ENCODE peak calls at places on chromosomes 11 and 22, in eight cellular contexts. A, T, J, G, U, W, B and L are unnamed samples.

GRCh38 chr11:12377106-12377823 is at the start of gene PARVA:
- DNase-seq in U (no peak), A (peak; percentile 65), B (peak; percentile 42), W (no peak), J (peak; percentile 51), G (no peak), T (no peak), L (peak; percentile 88)

GRCh38 chr11:68749061-68749491 is 2.2 kb downstream of the TESMIN start:
- DNase-seq in J (no peak), A (no peak), W (no peak), B (no peak), T (no peak), G (no peak), U (no peak), L (no peak)

GRCh38 chr22:45884201-45885067 is 92.5 kb downstream of the WNT7B start:
- DNase-seq in T (no peak), U (no peak), W (no peak), J (no peak), G (peak; percentile 39), B (no peak), A (no peak), L (peak; percentile 58)

GRCh38 chr11:129298990-129299389 is 76.7 kb upstream of the BARX2 start:
- DNase-seq in T (no peak), B (no peak), G (no peak), A (no peak), W (no peak), J (no peak), U (no peak), L (no peak)

GRCh38 chr11:31870609-31871309 is 59.6 kb upstream of the PAX6 start:
- DNase-seq in T (no peak), W (no peak), A (peak; percentile 32), J (peak; percentile 40), U (peak; percentile 61), B (peak; percentile 44), G (no peak), L (no peak)

GRCh38 chr22:36891646-36892045 is 21.8 kb upstream of the CSF2RB start:
- DNase-seq in A (no peak), U (no peak), W (no peak), G (no peak), J (no peak), B (no peak), T (no peak), L (no peak)

GRCh38 chr11:2748061-2748813 is 48.4 kb upstream of the KCNQ1OT1 start:
- DNase-seq in J (no peak), U (no peak), B (no peak), G (peak; percentile 45), T (no peak), A (no peak), W (no peak), L (peak; percentile 45)

GRCh38 chr11:66068923-66069714 is 953 bp upstream of the PACS1 start:
- DNase-seq in U (peak; percentile 38), J (peak; percentile 66), B (no peak), W (no peak), T (no peak), A (no peak), G (peak; percentile 77), L (no peak)

GRCh38 chr22:47575291-47575690 is 812.8 kb downstream of the TBC1D22A start:
- DNase-seq in U (no peak), G (peak; percentile 8), J (no peak), A (no peak), B (no peak), T (no peak), W (no peak), L (no peak)

GRCh38 chr11:58493676-58494075 is 14.2 kb downstream of the OR5B21 start:
- DNase-seq in J (no peak), A (no peak), G (no peak), W (no peak), T (no peak), U (no peak), B (no peak), L (no peak)

GRCh38 chr11:60700689-60701508 is 1.5 kb downstream of the MS4A8 start:
- DNase-seq in U (peak; percentile 44), B (no peak), A (peak; percentile 37), G (no peak), T (no peak), J (no peak), W (no peak), L (no peak)

GRCh38 chr11:68076371-68077042 is 37.7 kb downstream of the TCIRG1 start:
- DNase-seq in U (no peak), A (no peak), J (no peak), G (no peak), B (no peak), W (no peak), T (no peak), L (no peak)

GRCh38 chr11:1070594-1071462 is 3.8 kb upstream of the MUC2 start:
- DNase-seq in T (no peak), G (peak; percentile 55), B (no peak), U (no peak), W (no peak), J (no peak), A (no peak), L (peak; percentile 40)

GRCh38 chr11:60925685-60926267 is 1.5 kb downstream of the TMEM132A start:
- DNase-seq in G (no peak), J (no peak), W (no peak), T (no peak), U (peak; percentile 65), A (no peak), B (no peak), L (no peak)

GRCh38 chr11:109421981-109422590 is at the start of gene C11orf87:
- DNase-seq in J (no peak), A (no peak), W (no peak), U (peak; percentile 11), B (peak; percentile 68), G (no peak), T (no peak), L (no peak)

GRCh38 chr22:20839837-20840645 is 18.6 kb downstream of the PI4KA start:
- DNase-seq in T (no peak), W (no peak), J (no peak), B (no peak), U (no peak), G (no peak), A (no peak), L (no peak)

GRCh38 chr22:25282671-25283561 is 63.5 kb downstream of the CRYBB2 start:
- DNase-seq in U (no peak), A (no peak), W (no peak), G (no peak), J (no peak), B (no peak), T (no peak), L (no peak)

GRCh38 chr11:91871791-91872190 is 352.8 kb upstream of the FAT3 start:
- DNase-seq in B (no peak), W (no peak), J (no peak), T (no peak), U (no peak), A (no peak), G (no peak), L (no peak)

GRCh38 chr22:49747705-49748104 is 80.0 kb downstream of the BRD1 start:
- DNase-seq in W (no peak), G (no peak), U (no peak), A (no peak), J (no peak), B (no peak), T (no peak), L (no peak)

GRCh38 chr22:20940904-20941385 is 23.7 kb downstream of the CRKL start:
- DNase-seq in B (peak; percentile 4), J (no peak), U (no peak), T (no peak), A (no peak), G (no peak), W (no peak), L (peak; percentile 35)

GRCh38 chr11:70265341-70265740 is 5.1 kb upstream of the PPFIA1 start:
- DNase-seq in T (no peak), J (no peak), A (no peak), B (no peak), G (no peak), U (no peak), W (no peak), L (no peak)

GRCh38 chr11:122517403-122518379 is 137.8 kb upstream of the UBASH3B start:
- DNase-seq in B (no peak), A (no peak), U (no peak), T (no peak), J (no peak), W (no peak), G (no peak), L (no peak)

GRCh38 chr11:113289341-113290187 is 24.8 kb upstream of the TTC12 start:
- DNase-seq in J (peak; percentile 56), T (peak; percentile 48), A (peak; percentile 57), B (peak; percentile 80), U (peak; percentile 64), W (peak; percentile 31), G (peak; percentile 87), L (peak; percentile 80)

GRCh38 chr11:72741849-72742521 is 10.2 kb downstream of the ARAP1 start:
- DNase-seq in W (no peak), B (no peak), T (no peak), G (no peak), J (peak; percentile 64), U (no peak), A (no peak), L (no peak)

GRCh38 chr11:111059726-111060125 is 185.8 kb upstream of the POU2AF2 start:
- DNase-seq in G (no peak), A (no peak), T (no peak), J (no peak), B (no peak), U (no peak), W (no peak), L (no peak)

GRCh38 chr11:117045196-117045595 is 53.0 kb downstream of the SIK3 start:
- DNase-seq in A (no peak), J (no peak), G (no peak), U (no peak), B (no peak), T (no peak), W (no peak), L (no peak)

GRCh38 chr11:27255447-27255828 is 107.6 kb downstream of the CCDC34 start:
- DNase-seq in A (no peak), T (no peak), G (no peak), J (no peak), U (no peak), B (no peak), W (no peak), L (no peak)

GRCh38 chr11:44955019-44955738 is 4.5 kb upstream of the TP53I11 start:
- DNase-seq in B (no peak), J (peak; percentile 81), U (no peak), G (no peak), T (no peak), A (peak; percentile 71), W (no peak), L (peak; percentile 90)

GRCh38 chr11:272195-272930 is 5.8 kb upstream of the NLRP6 start:
- DNase-seq in A (no peak), T (no peak), W (no peak), B (peak; percentile 11), J (no peak), G (no peak), U (no peak), L (no peak)

GRCh38 chr11:56841210-56841810 is 92.8 kb upstream of the OR9G4 start:
- DNase-seq in A (peak; percentile 46), W (no peak), B (peak; percentile 40), G (no peak), J (peak; percentile 28), T (peak; percentile 0), U (peak; percentile 17), L (no peak)

GRCh38 chr11:93063101-93063500 is 93.7 kb downstream of the MTNR1B start:
- DNase-seq in A (no peak), T (no peak), G (no peak), W (no peak), U (no peak), B (no peak), J (no peak), L (no peak)

GRCh38 chr11:19091366-19091765 is 25.6 kb upstream of the ZDHHC13 start:
- DNase-seq in A (no peak), W (no peak), U (no peak), J (no peak), T (no peak), B (no peak), G (no peak), L (no peak)

GRCh38 chr22:50314455-50315288 is 7.2 kb upstream of the PLXNB2 start:
- DNase-seq in W (peak; percentile 36), T (peak; percentile 52), J (peak; percentile 86), U (no peak), B (no peak), A (peak; percentile 74), G (peak; percentile 88), L (no peak)

GRCh38 chr22:35838849-35839646 is 121.4 kb downstream of the APOL5 start:
- DNase-seq in A (no peak), B (no peak), U (peak; percentile 39), T (no peak), W (no peak), G (no peak), J (no peak), L (peak; percentile 84)